ENCODE peak calls at places on chromosomes 11 and 22, in five cellular contexts. One of them, this sample, is unnamed.

GRCh38 chr11:125272092-125272491 is 107.5 kb downstream of the PKNOX2 start:
- DNase-seq in EH: peak
- DNase-seq in NCI-H774: no peak
- DNase-seq in HFFc6: no peak
- DNase-seq in epithelial cell of prostate: no peak
- DNase-seq in this sample: no peak

GRCh38 chr11:121253951-121254350 is 38.6 kb upstream of the SC5D start:
- DNase-seq in EH: no peak
- DNase-seq in NCI-H774: no peak
- DNase-seq in HFFc6: no peak
- DNase-seq in epithelial cell of prostate: peak
- DNase-seq in this sample: no peak

GRCh38 chr11:35407041-35407440 is 12.3 kb downstream of the SLC1A2 start:
- DNase-seq in EH: no peak
- DNase-seq in NCI-H774: no peak
- DNase-seq in HFFc6: no peak
- DNase-seq in epithelial cell of prostate: no peak
- DNase-seq in this sample: no peak

GRCh38 chr11:44979536-44980399 is 29.1 kb upstream of the TP53I11 start:
- DNase-seq in EH: no peak
- DNase-seq in NCI-H774: peak
- DNase-seq in HFFc6: no peak
- DNase-seq in epithelial cell of prostate: peak
- DNase-seq in this sample: no peak

GRCh38 chr11:32136654-32137053 is 45.8 kb downstream of the RCN1 start:
- DNase-seq in EH: no peak
- DNase-seq in NCI-H774: no peak
- DNase-seq in HFFc6: no peak
- DNase-seq in epithelial cell of prostate: no peak
- DNase-seq in this sample: no peak

GRCh38 chr11:7787239-7787638 is 9.5 kb downstream of the OR5P2 start:
- DNase-seq in EH: no peak
- DNase-seq in NCI-H774: no peak
- DNase-seq in HFFc6: no peak
- DNase-seq in epithelial cell of prostate: no peak
- DNase-seq in this sample: no peak

GRCh38 chr11:62444271-62444833 is 25.5 kb downstream of the SCGB1A1 start:
- DNase-seq in EH: peak
- DNase-seq in NCI-H774: no peak
- DNase-seq in HFFc6: peak
- DNase-seq in epithelial cell of prostate: no peak
- DNase-seq in this sample: no peak

GRCh38 chr22:48760481-48761238 is 1067.0 kb downstream of the BRD1 start:
- DNase-seq in EH: no peak
- DNase-seq in NCI-H774: no peak
- DNase-seq in HFFc6: no peak
- DNase-seq in epithelial cell of prostate: no peak
- DNase-seq in this sample: no peak

GRCh38 chr11:60265373-60266214 is 14.9 kb upstream of the MS4A4A start:
- DNase-seq in EH: peak
- DNase-seq in NCI-H774: peak
- DNase-seq in HFFc6: peak
- DNase-seq in epithelial cell of prostate: no peak
- DNase-seq in this sample: no peak

GRCh38 chr11:131447898-131448297 is 77.5 kb downstream of the NTM start:
- DNase-seq in EH: no peak
- DNase-seq in NCI-H774: no peak
- DNase-seq in HFFc6: no peak
- DNase-seq in epithelial cell of prostate: no peak
- DNase-seq in this sample: no peak

GRCh38 chr22:35197071-35197470 is 60.2 kb upstream of the HMGXB4 start:
- DNase-seq in EH: no peak
- DNase-seq in NCI-H774: no peak
- DNase-seq in HFFc6: no peak
- DNase-seq in epithelial cell of prostate: no peak
- DNase-seq in this sample: no peak

GRCh38 chr11:873723-874122 is 31.1 kb downstream of the TSPAN4 start:
- DNase-seq in EH: no peak
- DNase-seq in NCI-H774: no peak
- DNase-seq in HFFc6: no peak
- DNase-seq in epithelial cell of prostate: no peak
- DNase-seq in this sample: no peak

This sample was measured in cerebellar nuclear complex.